ENCODE peak calls at places on chromosomes 5 and 9, in six cellular contexts. One of them, this sample, is unnamed.

GRCh38 chr5:107085572-107085971 is 585.2 kb downstream of the EFNA5 start:
- DNase-seq in A549: no peak
- DNase-seq in HepG2: no peak
- DNase-seq in K562: no peak
- DNase-seq in GM12878: no peak
- DNase-seq in endothelial cell of umbilical vein: no peak
- DNase-seq in this sample: no peak

GRCh38 chr9:35731415-35732184 is 395 bp downstream of the TLN1 start:
- DNase-seq in A549: peak
- DNase-seq in HepG2: peak
- DNase-seq in K562: peak
- DNase-seq in GM12878: no peak
- DNase-seq in endothelial cell of umbilical vein: no peak
- DNase-seq in this sample: peak

GRCh38 chr5:7871560-7872113 is 2.7 kb downstream of the MTRR start:
- DNase-seq in A549: no peak
- DNase-seq in HepG2: no peak
- DNase-seq in K562: no peak
- DNase-seq in GM12878: no peak
- DNase-seq in endothelial cell of umbilical vein: no peak
- DNase-seq in this sample: no peak

GRCh38 chr5:152288499-152288898 is 116.6 kb downstream of the NMUR2 start:
- DNase-seq in A549: no peak
- DNase-seq in HepG2: no peak
- DNase-seq in K562: no peak
- DNase-seq in GM12878: no peak
- DNase-seq in endothelial cell of umbilical vein: no peak
- DNase-seq in this sample: no peak

GRCh38 chr5:10626473-10627013 is 62.7 kb downstream of the ANKRD33B start:
- DNase-seq in A549: no peak
- DNase-seq in HepG2: no peak
- DNase-seq in K562: no peak
- DNase-seq in GM12878: no peak
- DNase-seq in endothelial cell of umbilical vein: no peak
- DNase-seq in this sample: peak

GRCh38 chr5:151697452-151697851 is 10.7 kb upstream of the SPARC start:
- DNase-seq in A549: no peak
- DNase-seq in HepG2: no peak
- DNase-seq in K562: no peak
- DNase-seq in GM12878: no peak
- DNase-seq in endothelial cell of umbilical vein: no peak
- DNase-seq in this sample: no peak

GRCh38 chr9:132955768-132956167 is 11.4 kb upstream of the TSC1 start:
- DNase-seq in A549: no peak
- DNase-seq in HepG2: no peak
- DNase-seq in K562: no peak
- DNase-seq in GM12878: no peak
- DNase-seq in endothelial cell of umbilical vein: no peak
- DNase-seq in this sample: no peak

GRCh38 chr5:662751-663435 is 30.3 kb downstream of the TPPP start:
- DNase-seq in A549: no peak
- DNase-seq in HepG2: no peak
- DNase-seq in K562: no peak
- DNase-seq in GM12878: no peak
- DNase-seq in endothelial cell of umbilical vein: no peak
- DNase-seq in this sample: no peak

GRCh38 chr9:19521205-19521604 is 112.4 kb downstream of the ACER2 start:
- DNase-seq in A549: no peak
- DNase-seq in HepG2: no peak
- DNase-seq in K562: no peak
- DNase-seq in GM12878: no peak
- DNase-seq in endothelial cell of umbilical vein: no peak
- DNase-seq in this sample: no peak

GRCh38 chr9:114006931-114007691 is 71.0 kb downstream of the AMBP start:
- DNase-seq in A549: no peak
- DNase-seq in HepG2: no peak
- DNase-seq in K562: no peak
- DNase-seq in GM12878: no peak
- DNase-seq in endothelial cell of umbilical vein: no peak
- DNase-seq in this sample: no peak

GRCh38 chr9:18611946-18612345 is 138.0 kb downstream of the ADAMTSL1 start:
- DNase-seq in A549: no peak
- DNase-seq in HepG2: no peak
- DNase-seq in K562: no peak
- DNase-seq in GM12878: no peak
- DNase-seq in endothelial cell of umbilical vein: no peak
- DNase-seq in this sample: no peak

GRCh38 chr5:88825782-88826110 is 57.2 kb downstream of the MEF2C start:
- DNase-seq in A549: no peak
- DNase-seq in HepG2: no peak
- DNase-seq in K562: peak
- DNase-seq in GM12878: no peak
- DNase-seq in endothelial cell of umbilical vein: peak
- DNase-seq in this sample: no peak

GRCh38 chr9:98995059-98995665 is 51.5 kb downstream of the COL15A1 start:
- DNase-seq in A549: no peak
- DNase-seq in HepG2: no peak
- DNase-seq in K562: no peak
- DNase-seq in GM12878: no peak
- DNase-seq in endothelial cell of umbilical vein: no peak
- DNase-seq in this sample: no peak

GRCh38 chr5:145562931-145563330 is 272.2 kb downstream of the PRELID2 start:
- DNase-seq in A549: no peak
- DNase-seq in HepG2: no peak
- DNase-seq in K562: no peak
- DNase-seq in GM12878: no peak
- DNase-seq in endothelial cell of umbilical vein: no peak
- DNase-seq in this sample: no peak

GRCh38 chr5:99122976-99123375 is 194.2 kb upstream of the CHD1 start:
- DNase-seq in A549: no peak
- DNase-seq in HepG2: no peak
- DNase-seq in K562: no peak
- DNase-seq in GM12878: no peak
- DNase-seq in endothelial cell of umbilical vein: no peak
- DNase-seq in this sample: no peak

GRCh38 chr9:91546574-91546973 is 122.9 kb upstream of the NFIL3 start:
- DNase-seq in A549: no peak
- DNase-seq in HepG2: no peak
- DNase-seq in K562: no peak
- DNase-seq in GM12878: no peak
- DNase-seq in endothelial cell of umbilical vein: no peak
- DNase-seq in this sample: no peak

GRCh38 chr9:96651626-96652025 is 3.5 kb downstream of the PRXL2C start:
- DNase-seq in A549: peak
- DNase-seq in HepG2: no peak
- DNase-seq in K562: no peak
- DNase-seq in GM12878: no peak
- DNase-seq in endothelial cell of umbilical vein: peak
- DNase-seq in this sample: peak

GRCh38 chr5:14545890-14546289 is 35.7 kb upstream of the OTULINL start:
- DNase-seq in A549: no peak
- DNase-seq in HepG2: no peak
- DNase-seq in K562: no peak
- DNase-seq in GM12878: no peak
- DNase-seq in endothelial cell of umbilical vein: no peak
- DNase-seq in this sample: no peak

GRCh38 chr5:137921931-137922330 is 32.7 kb downstream of the PKD2L2 start:
- DNase-seq in A549: no peak
- DNase-seq in HepG2: no peak
- DNase-seq in K562: no peak
- DNase-seq in GM12878: no peak
- DNase-seq in endothelial cell of umbilical vein: no peak
- DNase-seq in this sample: no peak

GRCh38 chr5:151622367-151623097 is 31.4 kb upstream of the FAT2 start:
- DNase-seq in A549: no peak
- DNase-seq in HepG2: no peak
- DNase-seq in K562: no peak
- DNase-seq in GM12878: no peak
- DNase-seq in endothelial cell of umbilical vein: no peak
- DNase-seq in this sample: no peak

GRCh38 chr9:89754223-89754622 is 149.4 kb downstream of the GADD45G start:
- DNase-seq in A549: no peak
- DNase-seq in HepG2: no peak
- DNase-seq in K562: no peak
- DNase-seq in GM12878: no peak
- DNase-seq in endothelial cell of umbilical vein: no peak
- DNase-seq in this sample: no peak

GRCh38 chr9:98428452-98428851 is 173.0 kb upstream of the TBC1D2 start:
- DNase-seq in A549: no peak
- DNase-seq in HepG2: no peak
- DNase-seq in K562: peak
- DNase-seq in GM12878: no peak
- DNase-seq in endothelial cell of umbilical vein: no peak
- DNase-seq in this sample: no peak

GRCh38 chr5:132489871-132490483 is 596 bp downstream of the IRF1 start:
- DNase-seq in A549: peak
- DNase-seq in HepG2: no peak
- DNase-seq in K562: peak
- DNase-seq in GM12878: no peak
- DNase-seq in endothelial cell of umbilical vein: peak
- DNase-seq in this sample: peak

GRCh38 chr9:136614967-136615623 is 47.6 kb upstream of the EGFL7 start:
- DNase-seq in A549: no peak
- DNase-seq in HepG2: no peak
- DNase-seq in K562: peak
- DNase-seq in GM12878: no peak
- DNase-seq in endothelial cell of umbilical vein: peak
- DNase-seq in this sample: no peak

GRCh38 chr5:178113141-178113787 is at the start of gene N4BP3:
- DNase-seq in A549: peak
- DNase-seq in HepG2: no peak
- DNase-seq in K562: peak
- DNase-seq in GM12878: no peak
- DNase-seq in endothelial cell of umbilical vein: peak
- DNase-seq in this sample: peak

GRCh38 chr9:116361558-116361957 is 208.0 kb downstream of the PAPPA start:
- DNase-seq in A549: no peak
- DNase-seq in HepG2: no peak
- DNase-seq in K562: no peak
- DNase-seq in GM12878: no peak
- DNase-seq in endothelial cell of umbilical vein: no peak
- DNase-seq in this sample: no peak

DNA sequence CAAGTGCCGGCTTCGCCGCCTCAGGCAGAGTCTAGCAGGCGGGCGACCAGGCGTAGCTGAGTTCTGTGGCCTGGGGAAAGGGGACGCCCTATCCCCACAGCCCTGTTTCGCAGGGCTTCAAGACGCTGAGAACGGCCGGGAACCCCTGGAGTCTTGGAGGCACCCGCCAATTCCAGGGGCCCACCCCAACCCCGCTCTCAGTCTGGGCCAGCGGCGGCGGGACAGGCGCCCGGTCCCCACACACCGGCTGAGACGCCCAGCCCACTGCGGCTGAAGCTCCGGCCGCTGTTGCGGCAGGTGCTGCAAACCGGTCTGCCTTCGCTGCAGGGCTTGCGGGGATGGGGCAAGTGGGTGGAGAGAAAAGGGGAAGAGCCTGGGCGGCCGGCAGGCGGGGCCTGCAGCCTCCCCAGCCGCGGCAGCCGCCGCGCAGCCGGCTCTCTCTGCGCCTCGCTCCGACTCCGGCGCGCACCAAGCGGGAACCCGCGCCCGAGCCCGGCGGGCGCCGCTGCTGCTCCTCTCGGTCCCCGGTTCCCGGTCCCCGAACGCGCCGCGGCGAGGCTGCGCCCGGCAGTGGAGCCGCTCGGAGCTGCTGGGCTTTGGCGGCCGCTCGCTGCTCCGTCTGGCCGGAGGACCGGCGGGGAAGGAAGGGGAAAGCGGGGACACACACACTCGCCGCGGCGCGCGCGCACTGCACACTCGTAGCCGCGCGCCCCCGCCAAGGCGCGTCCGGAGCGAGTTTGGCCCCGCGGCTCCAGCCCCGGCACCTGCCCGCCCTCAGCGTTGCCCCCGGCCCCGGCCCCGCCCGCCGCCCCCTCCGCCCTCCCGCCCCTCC is at the start of gene PIP5K1B:
- DNase-seq in A549: peak
- DNase-seq in HepG2: peak
- DNase-seq in K562: peak
- DNase-seq in GM12878: no peak
- DNase-seq in endothelial cell of umbilical vein: peak
- DNase-seq in this sample: peak
- TF ChIP-seq POLR2A in A549: no peak
- TF ChIP-seq POLR2A in HepG2: peak
- TF ChIP-seq POLR2A in K562: peak
- TF ChIP-seq POLR2A in GM12878: peak
- TF ChIP-seq POLR2A in endothelial cell of umbilical vein: no peak
- TF ChIP-seq POLR2A in this sample: no peak

GRCh38 chr5:80917596-80917995 is 42.6 kb upstream of the RASGRF2 start:
- DNase-seq in A549: no peak
- DNase-seq in HepG2: no peak
- DNase-seq in K562: no peak
- DNase-seq in GM12878: no peak
- DNase-seq in endothelial cell of umbilical vein: no peak
- DNase-seq in this sample: no peak
- TF ChIP-seq MYC in A549: no peak
- TF ChIP-seq MYC in HepG2: no peak
- TF ChIP-seq MYC in K562: no peak
- TF ChIP-seq MYC in GM12878: no peak
- TF ChIP-seq MYC in endothelial cell of umbilical vein: no peak
- TF ChIP-seq MYC in this sample: no peak

DNA sequence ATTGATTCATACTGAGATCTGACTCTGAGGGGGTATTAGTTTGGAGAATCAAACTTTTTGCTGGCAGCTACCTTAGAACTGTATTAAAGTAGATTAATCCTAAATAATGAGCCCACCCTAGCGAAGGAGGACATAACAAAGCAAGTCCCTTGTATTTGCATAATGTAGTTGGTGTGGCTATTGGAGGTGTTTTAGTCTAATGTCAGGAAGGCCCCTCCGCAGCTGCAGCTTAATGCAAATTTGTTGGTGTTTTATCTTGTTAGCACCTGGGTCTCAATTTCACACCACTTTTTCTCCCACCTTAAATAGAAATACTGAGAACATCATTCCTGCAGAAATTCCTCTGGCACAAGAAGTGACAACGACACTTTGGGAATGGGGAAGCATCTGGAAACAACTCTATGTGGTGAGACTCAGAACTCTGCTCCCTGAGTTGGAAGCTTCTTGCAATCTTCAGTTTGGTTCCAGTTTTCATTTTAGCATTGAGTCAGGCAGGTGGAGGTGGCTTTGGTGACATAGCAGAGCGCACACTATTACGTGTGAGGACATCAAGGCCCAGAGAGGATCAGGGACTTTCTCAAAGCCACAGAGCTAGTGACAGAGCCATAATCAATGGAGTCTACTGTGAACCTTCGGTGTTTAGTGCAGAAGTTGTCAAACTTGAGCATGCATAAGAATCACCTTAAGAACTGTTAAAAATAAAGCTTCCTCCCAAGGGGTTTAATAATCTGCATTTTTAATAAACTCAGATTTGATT is 33.9 kb downstream of the DOCK2 start:
- DNase-seq in A549: no peak
- DNase-seq in HepG2: no peak
- DNase-seq in K562: no peak
- DNase-seq in GM12878: peak
- DNase-seq in endothelial cell of umbilical vein: no peak
- DNase-seq in this sample: no peak
- H3K4me3 ChIP-seq in A549: no peak
- H3K4me3 ChIP-seq in HepG2: no peak
- H3K4me3 ChIP-seq in K562: no peak
- H3K4me3 ChIP-seq in GM12878: peak
- H3K4me3 ChIP-seq in endothelial cell of umbilical vein: no peak
- H3K4me3 ChIP-seq in this sample: no peak

GRCh38 chr9:134885647-134886412 is 5.2 kb downstream of the FCN2 start:
- DNase-seq in A549: no peak
- DNase-seq in HepG2: no peak
- DNase-seq in K562: no peak
- DNase-seq in GM12878: no peak
- DNase-seq in endothelial cell of umbilical vein: no peak
- DNase-seq in this sample: no peak
- TF ChIP-seq POLR2A in A549: no peak
- TF ChIP-seq POLR2A in HepG2: no peak
- TF ChIP-seq POLR2A in K562: no peak
- TF ChIP-seq POLR2A in GM12878: no peak
- TF ChIP-seq POLR2A in endothelial cell of umbilical vein: no peak
- TF ChIP-seq POLR2A in this sample: no peak

This sample was measured in NB4.